ENCODE peak calls at places on chromosomes 11 and 22, in nine cellular contexts. P is mucosa of descending colon; Q is bronchial epithelial cell; E is colonic mucosa; B is ovary; U is fibroblast of pulmonary artery; C is CD8-positive, alpha-beta T cell; R is epithelial cell of esophagus; D is kidney. O is an unnamed sample.

GRCh38 chr22:42635531-42635930 is 4.9 kb downstream of the ATP5MGL start:
- DNase-seq in P (no peak), Q (peak), E (peak), B (no peak), U (peak), C (no peak), R (peak), D (no peak), O (peak)

GRCh38 chr11:9753031-9753430 is 89.2 kb downstream of the SWAP70 start:
- DNase-seq in P (no peak), Q (peak), E (no peak), B (no peak), U (peak), C (no peak), R (peak), D (no peak), O (peak)

GRCh38 chr22:35446365-35446764 is 46.4 kb downstream of the MCM5 start:
- DNase-seq in P (no peak), Q (peak), E (no peak), B (no peak), U (peak), C (no peak), R (peak), D (no peak), O (peak)

GRCh38 chr11:76640540-76640939 is 30.0 kb downstream of the LRRC32 start:
- DNase-seq in P (no peak), Q (no peak), E (no peak), B (no peak), U (no peak), C (no peak), R (no peak), D (no peak), O (no peak)

GRCh38 chr11:21556936-21557335 is 635.9 kb upstream of the ANO5 start:
- DNase-seq in P (no peak), Q (peak), E (no peak), B (no peak), U (no peak), C (no peak), R (peak), D (no peak), O (no peak)

GRCh38 chr11:79438631-79439429 is 2.0 kb downstream of the TENM4 start:
- DNase-seq in P (peak), Q (no peak), E (peak), B (peak), U (no peak), C (no peak), R (peak), D (no peak), O (no peak)

GRCh38 chr11:117704416-117705150 is 92.4 kb downstream of the DSCAML1 start:
- DNase-seq in P (no peak), Q (no peak), E (no peak), B (no peak), U (no peak), C (no peak), R (no peak), D (no peak), O (no peak)

GRCh38 chr11:487571-488021 is 19.4 kb downstream of the RNH1 start:
- DNase-seq in P (no peak), Q (no peak), E (no peak), B (no peak), U (no peak), C (no peak), R (no peak), D (no peak), O (no peak)

GRCh38 chr22:22576244-22576988 is 17.4 kb upstream of the PRAME start:
- DNase-seq in P (peak), Q (peak), E (peak), B (peak), U (peak), C (peak), R (peak), D (no peak), O (no peak)

GRCh38 chr11:116217006-116217405 is 555.8 kb downstream of the BUD13 start:
- DNase-seq in P (peak), Q (peak), E (peak), B (no peak), U (peak), C (peak), R (peak), D (no peak), O (no peak)

GRCh38 chr22:25475554-25476022 is 88.9 kb upstream of the GRK3 start:
- DNase-seq in P (no peak), Q (no peak), E (no peak), B (no peak), U (peak), C (no peak), R (no peak), D (no peak), O (no peak)

GRCh38 chr22:31738566-31738965 is 11.4 kb downstream of the PRR14L start:
- DNase-seq in P (no peak), Q (no peak), E (no peak), B (no peak), U (peak), C (no peak), R (no peak), D (no peak), O (no peak)

GRCh38 chr22:24091551-24092420 is 80.7 kb downstream of the CABIN1 start:
- DNase-seq in P (no peak), Q (no peak), E (no peak), B (no peak), U (no peak), C (no peak), R (no peak), D (peak), O (no peak)

GRCh38 chr11:13101836-13102574 is 92.9 kb downstream of the RASSF10 start:
- DNase-seq in P (no peak), Q (no peak), E (no peak), B (no peak), U (no peak), C (no peak), R (no peak), D (no peak), O (no peak)

GRCh38 chr11:66420671-66421476 is at the start of gene NPAS4:
- DNase-seq in P (no peak), Q (no peak), E (no peak), B (no peak), U (no peak), C (no peak), R (no peak), D (peak), O (no peak)

GRCh38 chr11:65355776-65356393 is 1.3 kb downstream of the TIGD3 start:
- DNase-seq in P (peak), Q (peak), E (peak), B (no peak), U (peak), C (no peak), R (peak), D (peak), O (no peak)

GRCh38 chr11:32297629-32298028 is 137.7 kb downstream of the WT1 start:
- DNase-seq in P (no peak), Q (peak), E (no peak), B (no peak), U (peak), C (no peak), R (peak), D (no peak), O (no peak)
- TF ChIP-seq CTCF in P (no peak), Q (no peak), E (no peak), B (no peak), U (peak), C (peak), R (peak), D (no peak), O (no peak)

GRCh38 chr22:39128508-39128907 is 24.0 kb downstream of the CBX7 start:
- DNase-seq in P (peak), Q (no peak), E (no peak), B (no peak), U (no peak), C (no peak), R (no peak), D (no peak), O (no peak)

GRCh38 chr22:39123811-39124668 is 27.0 kb downstream of the APOBEC3H start:
- DNase-seq in P (no peak), Q (no peak), E (no peak), B (no peak), U (no peak), C (no peak), R (no peak), D (no peak), O (no peak)

GRCh38 chr22:39122772-39123470 is 25.9 kb downstream of the APOBEC3H start:
- DNase-seq in P (no peak), Q (no peak), E (no peak), B (no peak), U (no peak), C (no peak), R (no peak), D (no peak), O (no peak)

GRCh38 chr22:39129081-39129480 is 23.4 kb downstream of the CBX7 start:
- DNase-seq in P (peak), Q (no peak), E (peak), B (no peak), U (no peak), C (no peak), R (no peak), D (no peak), O (no peak)

DNA sequence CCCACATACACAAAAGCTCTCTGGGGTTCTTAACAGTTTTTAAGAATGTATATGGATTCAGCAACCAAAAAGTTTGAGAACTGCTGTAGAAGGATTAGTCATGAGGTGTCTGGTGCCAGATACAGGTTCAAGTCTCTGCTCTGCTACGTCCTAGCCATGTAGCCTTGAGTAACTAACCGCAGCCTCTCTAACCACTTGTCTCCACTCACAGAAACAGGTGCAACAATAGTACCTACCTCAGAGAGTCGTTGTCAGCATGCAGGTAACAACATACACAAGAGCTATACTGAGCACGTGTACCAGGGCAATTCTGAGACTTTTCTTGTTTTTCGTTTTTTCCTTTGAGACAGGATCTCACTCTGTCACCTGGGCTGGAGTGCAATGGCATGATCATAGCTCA is 26.9 kb downstream of the CBX7 start:
- DNase-seq in P (no peak), Q (no peak), E (no peak), B (no peak), U (no peak), C (no peak), R (no peak), D (no peak), O (no peak)
- H3K4me3 ChIP-seq in P (no peak), Q (no peak), E (no peak), B (no peak), U (no peak), C (no peak), R (no peak), D (no peak), O (no peak)

GRCh38 chr11:122741613-122742012 is 86.1 kb downstream of the UBASH3B start:
- DNase-seq in P (peak), Q (no peak), E (no peak), B (peak), U (peak), C (no peak), R (no peak), D (peak), O (no peak)
- TF ChIP-seq CTCF in P (no peak), Q (no peak), E (no peak), B (no peak), U (no peak), C (no peak), R (no peak), D (no peak), O (no peak)

GRCh38 chr22:37190262-37190780 is 2.3 kb upstream of the C1QTNF6 start:
- DNase-seq in P (no peak), Q (peak), E (no peak), B (no peak), U (no peak), C (no peak), R (no peak), D (no peak), O (no peak)

GRCh38 chr22:37187891-37188761 is at the start of gene C1QTNF6:
- DNase-seq in P (peak), Q (peak), E (peak), B (peak), U (peak), C (no peak), R (peak), D (peak), O (no peak)

GRCh38 chr22:37186997-37187522 is 987 bp downstream of the C1QTNF6 start:
- DNase-seq in P (no peak), Q (no peak), E (no peak), B (no peak), U (peak), C (no peak), R (no peak), D (peak), O (no peak)

GRCh38 chr22:37187552-37187890 is 526 bp downstream of the C1QTNF6 start:
- DNase-seq in P (peak), Q (peak), E (peak), B (no peak), U (peak), C (no peak), R (peak), D (no peak), O (no peak)

GRCh38 chr22:37189011-37189466 is 992 bp upstream of the C1QTNF6 start:
- DNase-seq in P (no peak), Q (peak), E (no peak), B (no peak), U (peak), C (no peak), R (peak), D (no peak), O (no peak)
- H3K4me3 ChIP-seq in P (no peak), Q (no peak), E (no peak), B (no peak), U (peak), C (no peak), R (no peak), D (no peak), O (no peak)

DNA sequence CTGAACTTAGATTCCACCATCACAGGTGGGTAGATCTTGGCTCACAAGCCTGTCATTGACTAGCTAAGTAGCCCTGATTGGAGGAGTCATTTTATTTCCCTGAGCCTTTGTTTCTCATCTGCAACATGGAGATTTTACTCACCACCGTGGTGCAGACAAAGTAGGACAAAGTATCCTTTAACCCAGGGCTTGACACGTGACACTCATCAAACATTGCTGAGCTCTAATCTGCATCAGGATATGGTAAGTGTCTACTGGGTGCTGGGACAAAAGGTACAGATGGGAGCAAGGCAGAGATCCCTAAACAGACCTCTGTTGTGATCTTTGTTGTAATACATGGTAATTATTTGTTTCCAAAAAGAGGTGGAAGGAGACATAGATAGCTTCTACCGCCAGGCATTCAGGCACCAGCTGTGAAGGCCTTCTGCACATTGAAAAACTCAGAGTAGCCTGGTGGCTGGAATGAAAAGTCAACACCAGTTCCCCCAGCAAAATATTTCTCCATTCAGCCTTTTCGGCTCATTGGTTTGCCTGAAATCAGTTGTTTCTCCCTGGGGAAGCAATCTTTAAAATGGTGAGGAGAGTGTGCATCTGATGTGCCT is 18.3 kb upstream of the MICAL2 start:
- DNase-seq in P (peak), Q (no peak), E (peak), B (no peak), U (no peak), C (no peak), R (no peak), D (no peak), O (no peak)
- TF ChIP-seq CTCF in P (no peak), Q (no peak), E (no peak), B (no peak), U (no peak), C (no peak), R (no peak), D (no peak), O (peak)

DNA sequence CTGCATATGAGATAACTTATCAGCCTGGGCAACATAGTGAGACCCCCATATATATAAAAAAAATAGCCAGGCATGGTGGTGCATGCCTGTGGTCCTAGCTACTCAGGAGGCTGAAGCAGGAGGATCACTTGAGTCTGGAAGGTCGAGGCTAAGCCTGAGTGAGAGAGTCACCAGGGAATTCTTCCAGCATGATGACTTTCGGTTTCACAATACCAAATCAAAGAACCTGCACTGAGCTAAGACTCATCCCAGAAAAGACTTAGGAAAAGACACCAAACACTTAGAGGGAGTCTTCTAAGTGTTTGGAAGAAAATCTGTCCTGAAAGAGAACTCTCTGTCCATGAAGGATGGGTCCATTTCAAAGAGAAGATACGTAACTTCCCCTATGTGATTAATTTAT is 12.7 kb downstream of the STK33 start:
- DNase-seq in P (no peak), Q (no peak), E (no peak), B (no peak), U (no peak), C (no peak), R (peak), D (no peak), O (no peak)
- H3K4me3 ChIP-seq in P (no peak), Q (no peak), E (no peak), B (no peak), U (no peak), C (no peak), R (no peak), D (no peak), O (no peak)

GRCh38 chr11:94501522-94501921 is 7.7 kb downstream of the ANKRD49 start:
- DNase-seq in P (no peak), Q (no peak), E (no peak), B (no peak), U (no peak), C (no peak), R (no peak), D (no peak), O (no peak)
- TF ChIP-seq CTCF in P (no peak), Q (no peak), E (no peak), B (no peak), U (no peak), C (no peak), R (no peak), D (no peak), O (no peak)

GRCh38 chr22:19962909-19963806 is 21.5 kb upstream of the TXNRD2 start:
- DNase-seq in P (peak), Q (peak), E (peak), B (no peak), U (peak), C (no peak), R (peak), D (peak), O (no peak)
- H3K4me3 ChIP-seq in P (no peak), Q (peak), E (peak), B (no peak), U (no peak), C (no peak), R (peak), D (peak), O (no peak)

GRCh38 chr11:11037162-11037732 is 179.4 kb upstream of the ZBED5 start:
- DNase-seq in P (no peak), Q (no peak), E (no peak), B (no peak), U (no peak), C (no peak), R (no peak), D (no peak), O (no peak)
- TF ChIP-seq CTCF in P (no peak), Q (no peak), E (no peak), B (no peak), U (no peak), C (no peak), R (no peak), D (no peak), O (no peak)

O was measured in AG04449.